ENCODE peak calls at places on chromosome 3, in six cellular contexts. One of them, this sample, is unnamed.

GRCh38 chr3:59451041-59451763 is 401.4 kb upstream of the CFAP20DC start:
- DNase-seq in GM10248: peak; percentile 70
- DNase-seq in fibroblast of the aortic adventitia: peak; percentile 2
- DNase-seq in cardiac fibroblast: no peak
- DNase-seq in lower lobe of right lung: no peak
- DNase-seq in choroid plexus epithelial cell: no peak
- DNase-seq in this sample: no peak

GRCh38 chr3:74267583-74268184 is 346.8 kb downstream of the CNTN3 start:
- DNase-seq in GM10248: peak; percentile 7
- DNase-seq in fibroblast of the aortic adventitia: peak; percentile 73
- DNase-seq in cardiac fibroblast: peak; percentile 72
- DNase-seq in lower lobe of right lung: no peak
- DNase-seq in choroid plexus epithelial cell: peak; percentile 87
- DNase-seq in this sample: peak; percentile 47

GRCh38 chr3:133268772-133269171 is 131.1 kb upstream of the BFSP2 start:
- DNase-seq in GM10248: no peak
- DNase-seq in fibroblast of the aortic adventitia: no peak
- DNase-seq in cardiac fibroblast: no peak
- DNase-seq in lower lobe of right lung: no peak
- DNase-seq in choroid plexus epithelial cell: no peak
- DNase-seq in this sample: no peak

GRCh38 chr3:31610700-31611275 is 78.1 kb downstream of the STT3B start:
- DNase-seq in GM10248: no peak
- DNase-seq in fibroblast of the aortic adventitia: peak; percentile 71
- DNase-seq in cardiac fibroblast: peak; percentile 59
- DNase-seq in lower lobe of right lung: no peak
- DNase-seq in choroid plexus epithelial cell: peak; percentile 72
- DNase-seq in this sample: no peak

GRCh38 chr3:50936389-50936788 is 261.7 kb downstream of the DOCK3 start:
- DNase-seq in GM10248: no peak
- DNase-seq in fibroblast of the aortic adventitia: no peak
- DNase-seq in cardiac fibroblast: no peak
- DNase-seq in lower lobe of right lung: no peak
- DNase-seq in choroid plexus epithelial cell: no peak
- DNase-seq in this sample: no peak

GRCh38 chr3:8500208-8500961 is 1.2 kb upstream of the LMCD1 start:
- DNase-seq in GM10248: no peak
- DNase-seq in fibroblast of the aortic adventitia: peak; percentile 71
- DNase-seq in cardiac fibroblast: peak; percentile 67
- DNase-seq in lower lobe of right lung: no peak
- DNase-seq in choroid plexus epithelial cell: peak; percentile 69
- DNase-seq in this sample: no peak

GRCh38 chr3:68007621-68008226 is 353.3 kb upstream of the SUCLG2 start:
- DNase-seq in GM10248: no peak
- DNase-seq in fibroblast of the aortic adventitia: no peak
- DNase-seq in cardiac fibroblast: no peak
- DNase-seq in lower lobe of right lung: no peak
- DNase-seq in choroid plexus epithelial cell: no peak
- DNase-seq in this sample: peak; percentile 62

GRCh38 chr3:100591411-100591810 is 18.0 kb upstream of the ADGRG7 start:
- DNase-seq in GM10248: no peak
- DNase-seq in fibroblast of the aortic adventitia: no peak
- DNase-seq in cardiac fibroblast: no peak
- DNase-seq in lower lobe of right lung: no peak
- DNase-seq in choroid plexus epithelial cell: no peak
- DNase-seq in this sample: no peak

GRCh38 chr3:186221733-186222378 is 113.0 kb upstream of the ETV5 start:
- DNase-seq in GM10248: no peak
- DNase-seq in fibroblast of the aortic adventitia: no peak
- DNase-seq in cardiac fibroblast: no peak
- DNase-seq in lower lobe of right lung: no peak
- DNase-seq in choroid plexus epithelial cell: no peak
- DNase-seq in this sample: no peak

GRCh38 chr3:23664459-23664858 is 141.3 kb upstream of the UBE2E1 start:
- DNase-seq in GM10248: no peak
- DNase-seq in fibroblast of the aortic adventitia: no peak
- DNase-seq in cardiac fibroblast: no peak
- DNase-seq in lower lobe of right lung: no peak
- DNase-seq in choroid plexus epithelial cell: no peak
- DNase-seq in this sample: no peak

GRCh38 chr3:23004971-23005370 is 198.2 kb upstream of the UBE2E2 start:
- DNase-seq in GM10248: no peak
- DNase-seq in fibroblast of the aortic adventitia: peak; percentile 79
- DNase-seq in cardiac fibroblast: peak; percentile 68
- DNase-seq in lower lobe of right lung: no peak
- DNase-seq in choroid plexus epithelial cell: peak; percentile 78
- DNase-seq in this sample: no peak

GRCh38 chr3:131370935-131371698 is 10.5 kb upstream of the NUDT16 start:
- DNase-seq in GM10248: no peak
- DNase-seq in fibroblast of the aortic adventitia: no peak
- DNase-seq in cardiac fibroblast: no peak
- DNase-seq in lower lobe of right lung: peak; percentile 46
- DNase-seq in choroid plexus epithelial cell: no peak
- DNase-seq in this sample: no peak

GRCh38 chr3:71022552-71023335 is 560.8 kb downstream of the FOXP1 start:
- DNase-seq in GM10248: no peak
- DNase-seq in fibroblast of the aortic adventitia: peak; percentile 15
- DNase-seq in cardiac fibroblast: peak; percentile 25
- DNase-seq in lower lobe of right lung: no peak
- DNase-seq in choroid plexus epithelial cell: peak; percentile 52
- DNase-seq in this sample: no peak

GRCh38 chr3:182766108-182766507 is 27.2 kb upstream of the ATP11B start:
- DNase-seq in GM10248: no peak
- DNase-seq in fibroblast of the aortic adventitia: no peak
- DNase-seq in cardiac fibroblast: no peak
- DNase-seq in lower lobe of right lung: no peak
- DNase-seq in choroid plexus epithelial cell: no peak
- DNase-seq in this sample: no peak

GRCh38 chr3:139944256-139944910 is 9.4 kb downstream of the CLSTN2 start:
- DNase-seq in GM10248: no peak
- DNase-seq in fibroblast of the aortic adventitia: no peak
- DNase-seq in cardiac fibroblast: no peak
- DNase-seq in lower lobe of right lung: no peak
- DNase-seq in choroid plexus epithelial cell: no peak
- DNase-seq in this sample: no peak

GRCh38 chr3:150588027-150588830 is 14.9 kb upstream of the SELENOT start:
- DNase-seq in GM10248: no peak
- DNase-seq in fibroblast of the aortic adventitia: no peak
- DNase-seq in cardiac fibroblast: no peak
- DNase-seq in lower lobe of right lung: peak; percentile 61
- DNase-seq in choroid plexus epithelial cell: no peak
- DNase-seq in this sample: no peak

GRCh38 chr3:178295257-178295912 is 240.9 kb upstream of the KCNMB2 start:
- DNase-seq in GM10248: no peak
- DNase-seq in fibroblast of the aortic adventitia: peak; percentile 97
- DNase-seq in cardiac fibroblast: peak; percentile 86
- DNase-seq in lower lobe of right lung: no peak
- DNase-seq in choroid plexus epithelial cell: no peak
- DNase-seq in this sample: no peak

GRCh38 chr3:151839313-151839631 is 25.4 kb downstream of the AADAC start:
- DNase-seq in GM10248: no peak
- DNase-seq in fibroblast of the aortic adventitia: no peak
- DNase-seq in cardiac fibroblast: no peak
- DNase-seq in lower lobe of right lung: no peak
- DNase-seq in choroid plexus epithelial cell: no peak
- DNase-seq in this sample: no peak

GRCh38 chr3:151843275-151843674 is 29.4 kb downstream of the AADAC start:
- DNase-seq in GM10248: no peak
- DNase-seq in fibroblast of the aortic adventitia: peak; percentile 39
- DNase-seq in cardiac fibroblast: peak; percentile 36
- DNase-seq in lower lobe of right lung: no peak
- DNase-seq in choroid plexus epithelial cell: peak; percentile 12
- DNase-seq in this sample: no peak

GRCh38 chr3:151838574-151839312 is 24.8 kb downstream of the AADAC start:
- DNase-seq in GM10248: peak; percentile 43
- DNase-seq in fibroblast of the aortic adventitia: peak; percentile 96
- DNase-seq in cardiac fibroblast: peak; percentile 94
- DNase-seq in lower lobe of right lung: no peak
- DNase-seq in choroid plexus epithelial cell: peak; percentile 96
- DNase-seq in this sample: peak; percentile 43

GRCh38 chr3:151845506-151845905 is 27.9 kb upstream of the SUCNR1 start:
- DNase-seq in GM10248: no peak
- DNase-seq in fibroblast of the aortic adventitia: no peak
- DNase-seq in cardiac fibroblast: no peak
- DNase-seq in lower lobe of right lung: no peak
- DNase-seq in choroid plexus epithelial cell: no peak
- DNase-seq in this sample: no peak

DNA sequence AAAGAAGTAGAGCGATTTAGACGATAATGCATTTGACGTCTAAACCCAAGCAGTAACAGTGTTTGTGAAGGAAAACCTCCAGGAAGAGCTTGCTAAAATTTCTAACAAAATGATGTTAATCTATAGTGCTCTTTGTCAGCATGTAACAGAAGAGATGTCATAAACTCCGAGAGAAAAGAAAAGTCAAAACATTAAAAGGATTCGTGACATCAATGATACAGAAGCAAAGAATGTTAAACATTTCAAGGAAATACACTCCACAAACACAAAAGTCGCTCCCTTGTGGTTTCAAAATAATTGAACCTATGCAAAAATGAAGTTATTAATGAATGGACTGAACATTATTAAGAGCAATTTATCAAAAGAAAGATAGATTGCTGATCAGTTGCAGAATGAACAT is 27.9 kb downstream of the AADAC start:
- DNase-seq in GM10248: no peak
- DNase-seq in fibroblast of the aortic adventitia: no peak
- DNase-seq in cardiac fibroblast: no peak
- DNase-seq in lower lobe of right lung: no peak
- DNase-seq in choroid plexus epithelial cell: peak; percentile 42
- DNase-seq in this sample: no peak
- TF ChIP-seq CTCF in GM10248: no peak
- TF ChIP-seq CTCF in fibroblast of the aortic adventitia: no peak
- TF ChIP-seq CTCF in cardiac fibroblast: no peak
- TF ChIP-seq CTCF in lower lobe of right lung: no peak
- TF ChIP-seq CTCF in choroid plexus epithelial cell: no peak
- TF ChIP-seq CTCF in this sample: no peak

GRCh38 chr3:109702252-109702651 is 364.9 kb upstream of the DPPA4 start:
- DNase-seq in GM10248: no peak
- DNase-seq in fibroblast of the aortic adventitia: peak; percentile 41
- DNase-seq in cardiac fibroblast: peak; percentile 61
- DNase-seq in lower lobe of right lung: no peak
- DNase-seq in choroid plexus epithelial cell: peak; percentile 89
- DNase-seq in this sample: no peak

GRCh38 chr3:109696932-109697331 is 359.6 kb upstream of the DPPA4 start:
- DNase-seq in GM10248: no peak
- DNase-seq in fibroblast of the aortic adventitia: no peak
- DNase-seq in cardiac fibroblast: no peak
- DNase-seq in lower lobe of right lung: no peak
- DNase-seq in choroid plexus epithelial cell: peak; percentile 18
- DNase-seq in this sample: no peak
- TF ChIP-seq CTCF in GM10248: no peak
- TF ChIP-seq CTCF in fibroblast of the aortic adventitia: no peak
- TF ChIP-seq CTCF in cardiac fibroblast: peak; percentile 24
- TF ChIP-seq CTCF in lower lobe of right lung: no peak
- TF ChIP-seq CTCF in choroid plexus epithelial cell: peak; percentile 38
- TF ChIP-seq CTCF in this sample: no peak

GRCh38 chr3:109804697-109805096 is 467.4 kb upstream of the DPPA4 start:
- DNase-seq in GM10248: no peak
- DNase-seq in fibroblast of the aortic adventitia: no peak
- DNase-seq in cardiac fibroblast: no peak
- DNase-seq in lower lobe of right lung: no peak
- DNase-seq in choroid plexus epithelial cell: no peak
- DNase-seq in this sample: no peak

GRCh38 chr3:109806929-109807328 is 469.6 kb upstream of the DPPA4 start:
- DNase-seq in GM10248: no peak
- DNase-seq in fibroblast of the aortic adventitia: peak; percentile 53
- DNase-seq in cardiac fibroblast: peak; percentile 80
- DNase-seq in lower lobe of right lung: no peak
- DNase-seq in choroid plexus epithelial cell: peak; percentile 32
- DNase-seq in this sample: no peak

DNA sequence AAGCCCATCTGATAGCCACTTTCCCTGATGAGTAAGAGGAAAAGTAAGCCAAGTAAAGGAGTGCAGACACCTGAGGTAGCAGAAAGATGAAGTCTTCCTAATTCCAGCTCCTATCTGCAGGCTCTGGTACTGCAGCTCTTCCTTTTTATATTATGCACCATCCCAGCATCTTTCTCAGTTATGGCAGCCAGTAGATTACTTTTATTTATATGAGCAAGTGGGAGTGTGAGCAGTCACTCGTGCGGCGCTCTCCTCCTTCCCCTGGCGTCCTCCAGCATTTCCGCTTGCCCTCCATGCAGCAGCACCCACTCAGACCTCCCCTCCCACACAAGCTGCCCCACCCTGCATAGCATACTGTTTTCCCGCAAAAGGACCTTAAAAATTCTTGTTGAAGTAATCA is 465.9 kb upstream of the DPPA4 start:
- DNase-seq in GM10248: no peak
- DNase-seq in fibroblast of the aortic adventitia: no peak
- DNase-seq in cardiac fibroblast: no peak
- DNase-seq in lower lobe of right lung: no peak
- DNase-seq in choroid plexus epithelial cell: peak; percentile 16
- DNase-seq in this sample: no peak
- TF ChIP-seq CTCF in GM10248: no peak
- TF ChIP-seq CTCF in fibroblast of the aortic adventitia: peak; percentile 45
- TF ChIP-seq CTCF in cardiac fibroblast: peak; percentile 58
- TF ChIP-seq CTCF in lower lobe of right lung: peak; percentile 23
- TF ChIP-seq CTCF in choroid plexus epithelial cell: peak; percentile 56
- TF ChIP-seq CTCF in this sample: peak; percentile 39

GRCh38 chr3:123410149-123410515 is 38.8 kb downstream of the ADCY5 start:
- DNase-seq in GM10248: no peak
- DNase-seq in fibroblast of the aortic adventitia: no peak
- DNase-seq in cardiac fibroblast: no peak
- DNase-seq in lower lobe of right lung: no peak
- DNase-seq in choroid plexus epithelial cell: no peak
- DNase-seq in this sample: no peak

GRCh38 chr3:123409443-123410148 is 39.3 kb downstream of the ADCY5 start:
- DNase-seq in GM10248: no peak
- DNase-seq in fibroblast of the aortic adventitia: no peak
- DNase-seq in cardiac fibroblast: no peak
- DNase-seq in lower lobe of right lung: no peak
- DNase-seq in choroid plexus epithelial cell: no peak
- DNase-seq in this sample: peak; percentile 55

GRCh38 chr3:123411340-123412040 is 37.4 kb downstream of the ADCY5 start:
- DNase-seq in GM10248: no peak
- DNase-seq in fibroblast of the aortic adventitia: no peak
- DNase-seq in cardiac fibroblast: no peak
- DNase-seq in lower lobe of right lung: no peak
- DNase-seq in choroid plexus epithelial cell: no peak
- DNase-seq in this sample: no peak

GRCh38 chr3:123412811-123413588 is 35.9 kb downstream of the ADCY5 start:
- DNase-seq in GM10248: no peak
- DNase-seq in fibroblast of the aortic adventitia: no peak
- DNase-seq in cardiac fibroblast: peak; percentile 5
- DNase-seq in lower lobe of right lung: no peak
- DNase-seq in choroid plexus epithelial cell: no peak
- DNase-seq in this sample: peak; percentile 37

DNA sequence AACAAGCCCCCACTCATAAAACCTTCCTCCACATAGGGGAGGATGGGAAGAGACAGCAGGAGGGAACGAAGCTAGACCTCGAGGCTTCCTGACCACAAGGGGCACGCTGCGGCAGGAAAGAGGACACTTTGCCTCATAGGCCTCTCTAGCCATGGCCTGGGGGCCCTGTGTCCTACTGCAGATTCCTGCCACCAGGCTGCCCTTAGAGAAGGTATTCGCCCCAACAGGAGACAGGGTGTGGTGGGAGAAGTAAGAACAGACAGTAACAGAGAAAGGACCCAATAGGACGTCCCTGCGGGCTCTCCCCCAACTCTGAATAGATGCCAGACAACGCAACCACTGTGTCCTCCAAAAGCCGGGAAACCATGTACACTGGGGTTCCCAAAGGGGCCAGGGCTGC is 36.8 kb downstream of the ADCY5 start:
- DNase-seq in GM10248: no peak
- DNase-seq in fibroblast of the aortic adventitia: no peak
- DNase-seq in cardiac fibroblast: no peak
- DNase-seq in lower lobe of right lung: no peak
- DNase-seq in choroid plexus epithelial cell: no peak
- DNase-seq in this sample: no peak
- TF ChIP-seq CTCF in GM10248: no peak
- TF ChIP-seq CTCF in fibroblast of the aortic adventitia: no peak
- TF ChIP-seq CTCF in cardiac fibroblast: no peak
- TF ChIP-seq CTCF in lower lobe of right lung: no peak
- TF ChIP-seq CTCF in choroid plexus epithelial cell: no peak
- TF ChIP-seq CTCF in this sample: no peak

This sample was measured in nephron progenitor cell.